ENCODE peak calls at places on chromosomes 2 and 18, in four cellular contexts. N, O, D and J are unnamed samples.

GRCh38 chr18:9513971-9514512 is 38.7 kb downstream of the RALBP1 start:
- DNase-seq in N (no peak), O (no peak), D (peak), J (no peak)

GRCh38 chr18:23226930-23227728 is 91.8 kb downstream of the CABLES1 start:
- DNase-seq in N (no peak), O (no peak), D (peak), J (peak)

GRCh38 chr2:178553047-178553446 is 72.8 kb downstream of the PLEKHA3 start:
- DNase-seq in N (no peak), O (no peak), D (peak), J (no peak)

GRCh38 chr2:79099140-79099686 is 11.4 kb upstream of the REG1B start:
- DNase-seq in N (no peak), O (no peak), D (no peak), J (no peak)

GRCh38 chr2:28102455-28102874 is 211.9 kb downstream of the BABAM2 start:
- DNase-seq in N (no peak), O (no peak), D (peak), J (no peak)

GRCh38 chr18:67145586-67146292 is 370.8 kb downstream of the DSEL start:
- DNase-seq in N (no peak), O (no peak), D (no peak), J (no peak)

GRCh38 chr2:33276868-33277503 is 199.5 kb upstream of the RASGRP3 start:
- DNase-seq in N (no peak), O (no peak), D (no peak), J (no peak)

GRCh38 chr2:221178139-221178538 is 394.0 kb downstream of the EPHA4 start:
- DNase-seq in N (no peak), O (no peak), D (no peak), J (no peak)

GRCh38 chr2:60555794-60556161 is 2.3 kb upstream of the BCL11A start:
- DNase-seq in N (no peak), O (no peak), D (peak), J (no peak)

GRCh38 chr2:233772583-233772982 is 5.5 kb upstream of the MROH2A start:
- DNase-seq in N (no peak), O (no peak), D (no peak), J (no peak)

GRCh38 chr18:58581265-58581664 is 47.6 kb downstream of the ALPK2 start:
- DNase-seq in N (no peak), O (no peak), D (peak), J (no peak)

GRCh38 chr18:23331091-23331920 is 121.8 kb upstream of the RIOK3 start:
- DNase-seq in N (no peak), O (no peak), D (no peak), J (no peak)

GRCh38 chr2:159946326-159946992 is 116.0 kb downstream of the PLA2R1 start:
- DNase-seq in N (no peak), O (no peak), D (no peak), J (no peak)

GRCh38 chr18:44937985-44938384 is 257.3 kb downstream of the SETBP1 start:
- DNase-seq in N (no peak), O (no peak), D (no peak), J (no peak)

GRCh38 chr2:181411105-181411849 is 45.9 kb upstream of the ITGA4 start:
- DNase-seq in N (no peak), O (peak), D (peak), J (no peak)

GRCh38 chr2:20599001-20599600 is 51.8 kb downstream of the HS1BP3 start:
- DNase-seq in N (peak), O (peak), D (no peak), J (peak)
- H3K27ac ChIP-seq in N (peak), O (peak), D (no peak), J (peak)

GRCh38 chr2:96145028-96145939 is at the start of gene DUSP2:
- DNase-seq in N (no peak), O (peak), D (peak), J (peak)

GRCh38 chr2:96147593-96148201 is 2.5 kb upstream of the DUSP2 start:
- DNase-seq in N (no peak), O (peak), D (no peak), J (peak)

GRCh38 chr2:96146881-96147592 is 1.8 kb upstream of the DUSP2 start:
- DNase-seq in N (no peak), O (peak), D (peak), J (peak)

GRCh38 chr2:96144481-96145027 is 686 bp downstream of the DUSP2 start:
- DNase-seq in N (no peak), O (peak), D (no peak), J (peak)

GRCh38 chr2:96146151-96146880 is 1.1 kb upstream of the DUSP2 start:
- DNase-seq in N (no peak), O (peak), D (no peak), J (peak)
- H3K27ac ChIP-seq in N (no peak), O (peak), D (no peak), J (no peak)

GRCh38 chr2:141020346-141020745 is 1110.5 kb downstream of the LRP1B start:
- DNase-seq in N (no peak), O (no peak), D (no peak), J (no peak)
- H3K27ac ChIP-seq in N (no peak), O (no peak), D (no peak), J (no peak)

GRCh38 chr2:10076988-10077527 is 3.2 kb downstream of the CYS1 start:
- DNase-seq in N (no peak), O (peak), D (no peak), J (no peak)
- H3K27ac ChIP-seq in N (no peak), O (no peak), D (no peak), J (no peak)

DNA sequence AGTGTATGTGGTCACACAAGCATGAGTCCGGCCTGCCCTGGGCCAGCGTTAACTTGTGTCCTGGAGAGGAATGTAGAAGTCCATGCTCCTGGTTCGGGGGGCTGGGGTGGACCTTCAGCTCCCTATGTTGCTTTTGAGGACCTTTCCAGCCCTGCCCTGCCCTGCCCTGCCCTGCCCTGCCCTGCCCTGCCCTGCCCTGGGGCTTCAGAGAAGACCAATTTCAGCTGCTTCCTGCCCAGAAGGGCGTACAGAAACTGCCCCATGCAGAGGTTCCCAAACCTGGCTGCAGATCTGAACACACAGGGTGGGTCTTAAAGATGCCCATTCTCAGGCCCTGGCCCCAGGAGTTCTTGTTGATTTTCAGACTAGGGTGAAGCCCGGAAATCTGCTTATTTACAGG is 198.0 kb downstream of the GLI2 start:
- DNase-seq in N (no peak), O (no peak), D (no peak), J (no peak)
- H3K27ac ChIP-seq in N (peak), O (no peak), D (peak), J (no peak)

DNA sequence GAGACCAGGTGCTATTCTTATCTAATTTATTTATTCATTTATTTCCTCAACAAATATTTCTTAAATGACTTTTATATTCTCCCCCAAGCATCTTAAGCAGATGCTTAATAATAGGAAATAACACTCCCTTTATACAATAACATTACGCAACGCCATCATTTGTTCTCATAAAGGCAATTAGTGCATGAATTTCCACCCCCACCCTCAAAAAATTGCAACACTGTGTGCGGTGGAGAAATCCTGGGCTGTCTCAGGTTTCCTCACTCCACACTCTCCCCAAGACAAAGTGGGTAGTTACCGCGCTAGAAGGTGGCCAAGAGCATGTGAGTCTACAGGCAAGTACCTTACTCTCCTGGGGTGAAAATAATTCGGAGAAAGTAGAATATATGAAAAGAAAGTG is 37.0 kb upstream of the CTDP1 start:
- DNase-seq in N (no peak), O (no peak), D (peak), J (no peak)
- H3K27ac ChIP-seq in N (no peak), O (no peak), D (no peak), J (no peak)

DNA sequence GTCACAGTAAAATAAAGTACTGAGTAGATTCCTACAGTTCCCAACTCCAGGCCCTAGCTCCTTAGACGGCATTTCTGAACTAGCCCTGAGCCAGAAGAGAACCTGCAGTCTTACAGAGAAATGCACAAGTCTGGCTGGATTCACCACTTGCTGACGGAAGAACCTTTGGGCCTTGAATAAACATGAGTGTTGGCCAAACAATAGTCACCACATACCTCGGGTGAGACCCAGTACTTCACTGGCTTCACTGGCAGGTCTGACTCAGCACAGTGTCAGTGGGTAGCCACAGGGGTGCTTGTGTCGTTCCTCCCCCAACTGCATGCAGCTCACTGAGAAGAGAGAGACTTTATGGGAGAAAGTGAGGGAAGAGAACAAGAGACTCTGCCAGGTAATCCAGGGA is 88.9 kb downstream of the TMEM185B start:
- DNase-seq in N (no peak), O (no peak), D (peak), J (no peak)
- H3K27ac ChIP-seq in N (no peak), O (no peak), D (peak), J (no peak)